ENCODE peak calls at places on chromosomes 3 and 15, in five cellular contexts. H, G, L, A and V are unnamed samples.

GRCh38 chr15:48897144-48897814 is 19.3 kb downstream of the EID1 start:
- ATAC-seq in H (peak; percentile 60), G (no peak), A (peak; percentile 75), L (no peak), V (peak; percentile 74)

GRCh38 chr15:36877796-36878744 is 222.3 kb downstream of the MEIS2 start:
- ATAC-seq in L (peak; percentile 57), G (no peak), H (no peak), A (peak; percentile 71), V (no peak)

GRCh38 chr3:109336272-109336957 is 931 bp downstream of the DPPA4 start:
- ATAC-seq in A (no peak), H (no peak), G (peak; percentile 42), L (no peak), V (no peak)

GRCh38 chr15:52243697-52244555 is 51.7 kb downstream of the MYO5C start:
- ATAC-seq in H (no peak), G (no peak), A (no peak), L (no peak), V (no peak)

GRCh38 chr3:69343875-69344274 is 42.0 kb downstream of the FRMD4B start:
- ATAC-seq in H (no peak), G (no peak), A (no peak), L (no peak), V (no peak)

GRCh38 chr3:59820352-59820934 is 770.6 kb upstream of the CFAP20DC start:
- ATAC-seq in A (no peak), G (no peak), L (no peak), H (no peak), V (no peak)

GRCh38 chr3:4360817-4361216 is 57.6 kb downstream of the SETMAR start:
- ATAC-seq in L (no peak), H (no peak), A (no peak), G (no peak), V (no peak)

GRCh38 chr3:188817103-188817919 is 354.5 kb upstream of the TPRG1 start:
- ATAC-seq in H (no peak), A (no peak), L (no peak), G (no peak), V (no peak)

GRCh38 chr3:186236357-186237020 is 125.5 kb downstream of the DGKG start:
- ATAC-seq in A (no peak), L (peak; percentile 85), G (no peak), H (no peak), V (no peak)

GRCh38 chr15:84001037-84001436 is 234.5 kb upstream of the GOLGA6L4 start:
- ATAC-seq in A (no peak), G (no peak), L (no peak), H (no peak), V (no peak)

GRCh38 chr3:71723452-71724170 is 1.6 kb downstream of the EIF4E3 start:
- ATAC-seq in G (no peak), H (no peak), L (no peak), A (peak; percentile 65), V (no peak)

GRCh38 chr15:98505611-98506031 is 142.7 kb upstream of the IGF1R start:
- ATAC-seq in L (no peak), G (no peak), A (no peak), H (peak; percentile 41), V (peak; percentile 72)

GRCh38 chr3:99867594-99868437 is 50.2 kb downstream of the CMSS1 start:
- ATAC-seq in A (peak; percentile 38), H (no peak), G (no peak), L (no peak), V (no peak)

GRCh38 chr3:49358217-49358883 is at the start of gene GPX1:
- ATAC-seq in G (peak; percentile 94), A (peak; percentile 93), L (peak; percentile 98), H (peak; percentile 93), V (peak; percentile 96)
- TF ChIP-seq POLR2A in G (peak; percentile 96), A (peak; percentile 79), L (peak; percentile 60), H (peak; percentile 86), V (peak; percentile 98)

GRCh38 chr3:124772081-124772831 is 42.0 kb downstream of the UMPS start:
- ATAC-seq in L (peak; percentile 43), A (no peak), H (no peak), G (peak; percentile 41), V (peak; percentile 37)
- H3K36me3 ChIP-seq in L (peaks cover 35% of the 10 kb centered on the region), A (no peaks in the 10 kb centered on the region), H (peaks cover 81% of the 10 kb centered on the region), G (no peaks in the 10 kb centered on the region), V (no peaks in the 10 kb centered on the region)

DNA sequence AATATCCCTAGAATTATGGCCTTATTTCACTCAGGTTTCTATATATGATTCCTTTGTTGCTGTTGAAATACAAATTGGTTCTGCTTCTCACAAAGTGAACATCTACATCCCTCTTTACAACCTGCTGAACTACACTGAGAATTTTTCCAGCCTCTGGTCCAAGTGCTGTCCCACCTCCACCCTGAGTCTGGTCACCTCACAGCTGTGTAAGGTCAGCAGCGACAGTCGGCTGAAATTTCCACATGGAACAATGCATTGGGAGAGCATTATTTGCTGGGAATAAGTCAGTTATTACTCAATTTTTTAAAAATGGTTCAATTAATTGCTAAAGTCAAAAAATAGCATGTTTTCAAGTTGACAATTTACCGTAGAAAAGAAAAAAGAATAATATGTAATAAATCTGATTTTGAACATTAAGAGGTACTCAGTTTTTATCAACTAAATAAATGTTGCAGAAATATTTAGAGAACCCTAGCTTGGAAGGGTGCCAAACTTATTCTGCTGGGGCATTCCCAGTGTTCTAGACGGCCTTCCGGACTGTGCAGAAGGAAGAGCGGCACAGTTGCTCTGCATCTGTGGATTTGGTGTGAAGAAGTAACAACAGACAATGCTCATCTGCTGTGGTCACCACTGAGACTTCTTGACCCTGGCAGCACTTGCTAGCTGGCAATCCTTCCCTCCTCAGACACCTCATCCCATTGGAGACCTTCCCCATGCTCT is 1.8 kb downstream of the HCLS1 start:
- ATAC-seq in G (no peak), A (no peak), L (no peak), H (no peak), V (no peak)
- H3K4me1 ChIP-seq in G (peaks cover 10% of the 10 kb centered on the region), A (peaks cover 42% of the 10 kb centered on the region), L (peaks cover 43% of the 10 kb centered on the region), H (peaks cover 8% of the 10 kb centered on the region), V (no peaks in the 10 kb centered on the region)

GRCh38 chr3:58666683-58667082 is at the start of gene FAM3D:
- ATAC-seq in A (no peak), G (peak; percentile 45), H (no peak), L (peak; percentile 83), V (peak; percentile 32)

GRCh38 chr3:58664611-58665010 is 2.0 kb downstream of the FAM3D start:
- ATAC-seq in A (no peak), H (no peak), L (no peak), G (no peak), V (no peak)

GRCh38 chr3:58667704-58668103 is 1.1 kb upstream of the FAM3D start:
- ATAC-seq in H (no peak), L (no peak), G (no peak), A (no peak), V (no peak)

GRCh38 chr3:58667229-58667628 is 655 bp upstream of the FAM3D start:
- ATAC-seq in L (no peak), A (no peak), H (no peak), G (no peak), V (no peak)

GRCh38 chr3:58665410-58665809 is 1.2 kb downstream of the FAM3D start:
- ATAC-seq in A (no peak), G (no peak), L (no peak), H (no peak), V (no peak)
- TF ChIP-seq POLR2A in A (no peak), G (no peak), L (no peak), H (no peak), V (no peak)

DNA sequence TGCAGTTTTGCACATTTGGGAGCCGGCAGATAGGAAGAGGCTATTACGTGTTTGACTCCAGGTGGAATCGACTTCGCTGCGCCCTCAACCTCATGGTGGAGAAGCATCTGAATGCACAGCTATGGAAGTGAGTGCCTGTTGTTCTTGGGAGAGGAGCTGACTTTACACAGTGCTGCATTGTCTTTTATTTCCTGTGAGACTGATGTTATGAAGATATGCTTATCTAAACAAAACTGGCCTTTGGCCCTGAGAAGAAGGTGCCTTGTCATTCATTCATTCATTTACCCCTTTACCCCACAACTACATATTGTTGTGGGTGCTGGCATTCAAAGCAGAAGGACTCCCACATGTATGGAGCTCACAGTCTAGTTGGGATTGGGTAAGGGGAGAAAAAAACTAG is 32.6 kb downstream of the PSMD6 start:
- ATAC-seq in L (no peak), G (no peak), H (peak; percentile 41), A (no peak), V (no peak)
- H3K36me3 ChIP-seq in L (peaks cover 96% of the 10 kb centered on the region), G (no peaks in the 10 kb centered on the region), H (peaks cover 86% of the 10 kb centered on the region), A (peaks cover 36% of the 10 kb centered on the region), V (no peaks in the 10 kb centered on the region)

GRCh38 chr3:8519774-8520448 is 18.3 kb downstream of the LMCD1 start:
- ATAC-seq in H (no peak), G (no peak), A (no peak), L (no peak), V (no peak)
- H3K4me1 ChIP-seq in H (no peaks in the 10 kb centered on the region), G (no peaks in the 10 kb centered on the region), A (no peaks in the 10 kb centered on the region), L (peaks cover 60% of the 10 kb centered on the region), V (peaks cover 2% of the 10 kb centered on the region)

GRCh38 chr15:44673639-44674038 is 10.2 kb upstream of the SPG11 start:
- ATAC-seq in A (no peak), H (no peak), G (no peak), L (no peak), V (no peak)
- TF ChIP-seq POLR2A in A (no peak), H (no peak), G (no peak), L (no peak), V (no peak)

GRCh38 chr3:128280466-128281455 is 127.5 kb downstream of the EEFSEC start:
- ATAC-seq in A (no peak), H (no peak), G (no peak), L (no peak), V (no peak)
- H3K36me3 ChIP-seq in A (peaks cover 8% of the 10 kb centered on the region), H (peaks cover 14% of the 10 kb centered on the region), G (no peaks in the 10 kb centered on the region), L (no peaks in the 10 kb centered on the region), V (no peaks in the 10 kb centered on the region)

GRCh38 chr3:24492971-24493551 is 1.6 kb downstream of the THRB start:
- ATAC-seq in G (no peak), L (no peak), H (no peak), A (no peak), V (no peak)
- H3K4me1 ChIP-seq in G (peaks cover 31% of the 10 kb centered on the region), L (peaks cover 44% of the 10 kb centered on the region), H (peaks cover 51% of the 10 kb centered on the region), A (no peaks in the 10 kb centered on the region), V (no peaks in the 10 kb centered on the region)